ENCODE peak calls at places on chromosomes 4 and X, in six cellular contexts. S is hypothalamus, Q is HFF-Myc, M is heart right ventricle, X is cardiac fibroblast, D is nephron progenitor cell. Z is an unnamed sample.

GRCh38 chr4:70892086-70892769 is 9.9 kb upstream of the MOB1B start:
- DNase-seq in S (no peak), Q (no peak), M (peak), X (peak), D (no peak), Z (peak)

GRCh38 chr4:80197601-80198444 is 520 bp downstream of the PRDM8 start:
- DNase-seq in S (peak), Q (no peak), M (no peak), X (no peak), D (peak), Z (peak)

GRCh38 chr4:85929926-85930325 is 429.9 kb downstream of the MAPK10 start:
- DNase-seq in S (no peak), Q (no peak), M (no peak), X (no peak), D (peak), Z (no peak)

GRCh38 chr4:91116861-91117260 is 989.7 kb downstream of the CCSER1 start:
- DNase-seq in S (no peak), Q (no peak), M (no peak), X (peak), D (no peak), Z (peak)

GRCh38 chrX:110146521-110146920 is 143.6 kb downstream of the TMEM164 start:
- DNase-seq in S (no peak), Q (peak), M (no peak), X (peak), D (peak), Z (peak)

GRCh38 chr4:185263419-185263818 is 54.0 kb downstream of the SNX25 start:
- DNase-seq in S (no peak), Q (no peak), M (no peak), X (no peak), D (no peak), Z (no peak)

GRCh38 chrX:150482537-150483217 is 85.7 kb upstream of the MTM1 start:
- DNase-seq in S (no peak), Q (no peak), M (no peak), X (no peak), D (no peak), Z (peak)

GRCh38 chr4:139761461-139761860 is 95.8 kb downstream of the MGST2 start:
- DNase-seq in S (no peak), Q (no peak), M (no peak), X (no peak), D (no peak), Z (peak)

GRCh38 chrX:30570505-30570904 is 7.1 kb downstream of the TASL start:
- DNase-seq in S (no peak), Q (no peak), M (no peak), X (peak), D (no peak), Z (peak)

GRCh38 chrX:21873063-21873785 is 17.4 kb downstream of the YY2 start:
- DNase-seq in S (no peak), Q (no peak), M (no peak), X (peak), D (no peak), Z (peak)

GRCh38 chr4:126907389-126907788 is 725.4 kb upstream of the INTU start:
- DNase-seq in S (no peak), Q (no peak), M (no peak), X (no peak), D (no peak), Z (no peak)

GRCh38 chr4:4289055-4289454 is 899 bp downstream of the LYAR start:
- DNase-seq in S (no peak), Q (no peak), M (no peak), X (no peak), D (no peak), Z (no peak)

GRCh38 chr4:187887886-187888285 is 107.7 kb upstream of the ZFP42 start:
- DNase-seq in S (no peak), Q (no peak), M (no peak), X (no peak), D (no peak), Z (no peak)

GRCh38 chr4:157271166-157271869 is 50.8 kb downstream of the GRIA2 start:
- DNase-seq in S (no peak), Q (no peak), M (no peak), X (no peak), D (no peak), Z (no peak)

GRCh38 chr4:32624943-32625603 is 1904.9 kb downstream of the PCDH7 start:
- DNase-seq in S (no peak), Q (no peak), M (no peak), X (peak), D (no peak), Z (no peak)

GRCh38 chrX:47873123-47873522 is 36.4 kb downstream of the ZNF81 start:
- DNase-seq in S (no peak), Q (no peak), M (no peak), X (no peak), D (no peak), Z (no peak)

GRCh38 chrX:116872931-116873330 is 410.2 kb upstream of the CT83 start:
- DNase-seq in S (no peak), Q (no peak), M (no peak), X (no peak), D (no peak), Z (no peak)

GRCh38 chr4:159216834-159217233 is 114.0 kb downstream of the RAPGEF2 start:
- DNase-seq in S (no peak), Q (no peak), M (no peak), X (no peak), D (no peak), Z (no peak)

GRCh38 chr4:20281453-20281852 is 29.7 kb downstream of the SLIT2 start:
- DNase-seq in S (no peak), Q (no peak), M (no peak), X (no peak), D (no peak), Z (no peak)

GRCh38 chrX:45710081-45710801 is 509.6 kb upstream of the DIPK2B start:
- DNase-seq in S (no peak), Q (peak), M (no peak), X (peak), D (no peak), Z (peak)

GRCh38 chr4:130591091-130591490 is 1495.1 kb downstream of the C4orf33 start:
- DNase-seq in S (no peak), Q (no peak), M (no peak), X (no peak), D (no peak), Z (no peak)

Z was measured in fibroblast of lung.